ENCODE peak calls at places on chromosomes 2 and 18, in seven cellular contexts. I is ureter, Q is NCI-H2029, U is right cardiac atrium, M is uterus, J is ecto neural progenitor cell, R is ACHN. O is an unnamed sample.

GRCh38 chr2:49240608-49241007 is 86.3 kb upstream of the FSHR start:
- DNase-seq in I (no peak), Q (no peak), U (no peak), M (no peak), J (no peak), R (peak; percentile 69), O (no peak)

GRCh38 chr2:26178746-26179436 is 6.0 kb downstream of the GAREM2 start:
- DNase-seq in I (no peak), Q (no peak), U (peak; percentile 79), M (no peak), J (peak; percentile 75), R (peak; percentile 39), O (no peak)

GRCh38 chr2:61538920-61539559 is 884 bp upstream of the XPO1 start:
- DNase-seq in I (peak; percentile 48), Q (peak; percentile 23), U (peak; percentile 53), M (peak; percentile 40), J (no peak), R (peak; percentile 25), O (peak; percentile 8)

GRCh38 chr2:156800065-156800556 is 363.9 kb downstream of the GPD2 start:
- DNase-seq in I (no peak), Q (no peak), U (no peak), M (no peak), J (no peak), R (no peak), O (no peak)

GRCh38 chr2:221229097-221229496 is 343.0 kb downstream of the EPHA4 start:
- DNase-seq in I (no peak), Q (no peak), U (no peak), M (no peak), J (no peak), R (no peak), O (no peak)

GRCh38 chr18:56083889-56084288 is 495.9 kb upstream of the TCF4 start:
- DNase-seq in I (no peak), Q (no peak), U (no peak), M (no peak), J (no peak), R (no peak), O (no peak)

GRCh38 chr2:16025211-16025875 is 85.0 kb downstream of the MYCN start:
- DNase-seq in I (no peak), Q (no peak), U (no peak), M (no peak), J (no peak), R (no peak), O (no peak)

GRCh38 chr2:28269019-28269784 is 123.5 kb upstream of the FOSL2 start:
- DNase-seq in I (no peak), Q (no peak), U (no peak), M (no peak), J (no peak), R (peak; percentile 65), O (peak; percentile 15)

GRCh38 chr18:65753520-65753919 is 2.7 kb downstream of the CDH7 start:
- DNase-seq in I (no peak), Q (no peak), U (no peak), M (no peak), J (peak; percentile 63), R (peak; percentile 40), O (no peak)

GRCh38 chr18:42107287-42108045 is 152.4 kb downstream of the PIK3C3 start:
- DNase-seq in I (no peak), Q (no peak), U (no peak), M (no peak), J (no peak), R (no peak), O (no peak)

GRCh38 chr2:32806857-32807256 is 139.9 kb upstream of the LTBP1 start:
- DNase-seq in I (no peak), Q (no peak), U (no peak), M (no peak), J (no peak), R (no peak), O (no peak)

GRCh38 chr2:5730386-5730785 is 38.2 kb downstream of the SOX11 start:
- DNase-seq in I (no peak), Q (no peak), U (no peak), M (no peak), J (no peak), R (no peak), O (no peak)

GRCh38 chr2:168490015-168490874 is 34.2 kb downstream of the CERS6 start:
- DNase-seq in I (no peak), Q (no peak), U (no peak), M (no peak), J (no peak), R (peak; percentile 8), O (peak; percentile 41)

GRCh38 chr2:9422321-9423099 is 818 bp downstream of the ITGB1BP1 start:
- DNase-seq in I (no peak), Q (no peak), U (peak; percentile 81), M (peak; percentile 44), J (peak; percentile 65), R (peak; percentile 54), O (no peak)

GRCh38 chr2:200703132-200703925 is 108.4 kb upstream of the BZW1 start:
- DNase-seq in I (no peak), Q (no peak), U (no peak), M (no peak), J (no peak), R (peak; percentile 80), O (no peak)

GRCh38 chr2:132037527-132038178 is 124.1 kb downstream of the ANKRD30BL start:
- DNase-seq in I (no peak), Q (no peak), U (peak; percentile 41), M (no peak), J (peak; percentile 80), R (peak; percentile 16), O (no peak)

GRCh38 chr2:181258761-181259160 is 198.4 kb upstream of the ITGA4 start:
- DNase-seq in I (no peak), Q (no peak), U (no peak), M (no peak), J (no peak), R (no peak), O (no peak)

GRCh38 chr2:190334479-190335224 is 8.7 kb upstream of the INPP1 start:
- DNase-seq in I (no peak), Q (no peak), U (peak; percentile 28), M (no peak), J (no peak), R (peak; percentile 27), O (no peak)

GRCh38 chr2:203798296-203799157 is 69.0 kb upstream of the CTLA4 start:
- DNase-seq in I (no peak), Q (no peak), U (no peak), M (no peak), J (no peak), R (no peak), O (no peak)

GRCh38 chr18:48543228-48543627 is 4.4 kb downstream of the CTIF start:
- DNase-seq in I (no peak), Q (no peak), U (no peak), M (no peak), J (no peak), R (no peak), O (no peak)

GRCh38 chr18:38362286-38362792 is 796.7 kb upstream of the CELF4 start:
- DNase-seq in I (no peak), Q (no peak), U (no peak), M (no peak), J (no peak), R (no peak), O (no peak)

GRCh38 chr2:145094353-145094752 is 574.4 kb upstream of the ZEB2 start:
- DNase-seq in I (no peak), Q (no peak), U (no peak), M (no peak), J (no peak), R (no peak), O (no peak)

GRCh38 chr2:165647409-165647808 is 146.6 kb downstream of the GALNT3 start:
- DNase-seq in I (no peak), Q (no peak), U (no peak), M (no peak), J (no peak), R (no peak), O (no peak)

GRCh38 chr2:25804338-25804737 is 73.9 kb downstream of the ASXL2 start:
- DNase-seq in I (no peak), Q (no peak), U (no peak), M (no peak), J (no peak), R (no peak), O (no peak)

GRCh38 chr2:134282638-134283400 is 28.9 kb downstream of the MGAT5 start:
- DNase-seq in I (no peak), Q (no peak), U (no peak), M (no peak), J (no peak), R (no peak), O (no peak)

GRCh38 chr18:44552706-44553105 is 128.0 kb upstream of the SETBP1 start:
- DNase-seq in I (no peak), Q (no peak), U (no peak), M (no peak), J (peak; percentile 52), R (no peak), O (no peak)

GRCh38 chr2:231181848-231182247 is 16.6 kb upstream of the ARMC9 start:
- DNase-seq in I (peak; percentile 62), Q (no peak), U (peak; percentile 89), M (no peak), J (no peak), R (peak; percentile 64), O (peak; percentile 91)

GRCh38 chr18:73365018-73365417 is 497.2 kb upstream of the NETO1 start:
- DNase-seq in I (no peak), Q (no peak), U (no peak), M (no peak), J (no peak), R (no peak), O (no peak)

GRCh38 chr2:56014075-56014730 is 90.6 kb upstream of the EFEMP1 start:
- DNase-seq in I (no peak), Q (no peak), U (no peak), M (no peak), J (no peak), R (no peak), O (no peak)

GRCh38 chr2:120466704-120467054 is 120.7 kb downstream of the INHBB start:
- DNase-seq in I (no peak), Q (no peak), U (no peak), M (no peak), J (no peak), R (no peak), O (no peak)

GRCh38 chr2:139946690-139947089 is 1166.5 kb upstream of the NXPH2 start:
- DNase-seq in I (no peak), Q (no peak), U (no peak), M (no peak), J (no peak), R (peak; percentile 3), O (no peak)

GRCh38 chr2:120777170-120777751 is 41.6 kb downstream of the GLI2 start:
- DNase-seq in I (no peak), Q (no peak), U (no peak), M (no peak), J (no peak), R (no peak), O (no peak)

GRCh38 chr2:24201496-24201895 is 26.6 kb downstream of the FAM228A start:
- DNase-seq in I (no peak), Q (no peak), U (no peak), M (no peak), J (no peak), R (no peak), O (no peak)

GRCh38 chr18:5964996-5965395 is 69.7 kb upstream of the TMEM200C start:
- DNase-seq in I (no peak), Q (no peak), U (no peak), M (no peak), J (no peak), R (no peak), O (no peak)

GRCh38 chr2:129709956-129710598 is 269.4 kb upstream of the RAB6C start:
- DNase-seq in I (no peak), Q (peak; percentile 51), U (no peak), M (no peak), J (no peak), R (no peak), O (no peak)

GRCh38 chr2:229910832-229911412 is 10.9 kb downstream of the TRIP12 start:
- DNase-seq in I (no peak), Q (no peak), U (no peak), M (no peak), J (no peak), R (peak; percentile 54), O (no peak)

GRCh38 chr2:148603562-148603920 is 41.0 kb upstream of the EPC2 start:
- DNase-seq in I (no peak), Q (no peak), U (no peak), M (no peak), J (no peak), R (no peak), O (no peak)

GRCh38 chr18:32754508-32755263 is 18.1 kb downstream of the KLHL14 start:
- DNase-seq in I (no peak), Q (no peak), U (no peak), M (no peak), J (no peak), R (no peak), O (no peak)